ENCODE peak calls at places on chromosomes 7 and 10, in ten cellular contexts. B is SK-N-SH treated with all-trans-retinoic acid at 6 μM for 48 hours; J is central memory CD8-positive, alpha-beta T cell; D is A549; T is Right ventricle myocardium inferior; M is right cardiac atrium; E is CD4-positive, CD25-positive, alpha-beta regulatory T cell; F is HepG2; V is activated CD8-positive, alpha-beta T cell treated with anti-CD3 and anti-CD28 coated beads for 36 hours; P is upper lobe of right lung. W is an unnamed sample.
A peak's percentile ranks its signal among the peaks of the same experiment; 100 is the strongest.

GRCh38 chr10:86253171-86254072 is 113.2 kb downstream of the GRID1 start:
- ATAC-seq in B (peak; percentile 61), V (no peak), M (peak; percentile 45), P (no peak), D (peak; percentile 42), E (no peak), T (no peak), F (no peak), J (no peak), W (no peak)

GRCh38 chr10:97904026-97904410 is 54.4 kb downstream of the GOLGA7B start:
- ATAC-seq in F (no peak), D (no peak), E (no peak), V (no peak), T (peak; percentile 43), M (peak; percentile 28), B (no peak), J (no peak), P (peak; percentile 32), W (no peak)

GRCh38 chr10:10796061-10796773 is 221.5 kb upstream of the CELF2 start:
- ATAC-seq in P (peak; percentile 33), B (no peak), D (no peak), F (no peak), E (no peak), T (peak; percentile 45), V (no peak), J (no peak), M (peak; percentile 73), W (no peak)

GRCh38 chr7:150399421-150399820 is 20.3 kb downstream of the ZNF775 start:
- ATAC-seq in V (no peak), D (peak; percentile 9), F (no peak), P (no peak), J (no peak), T (no peak), E (no peak), M (no peak), B (no peak), W (no peak)

GRCh38 chr7:76008156-76008687 is 13.8 kb upstream of the TMEM120A start:
- ATAC-seq in P (no peak), F (no peak), E (peak; percentile 13), T (no peak), M (no peak), B (no peak), V (peak; percentile 74), D (no peak), J (peak; percentile 55), W (peak; percentile 67)

GRCh38 chr7:129144834-129145668 is 544 bp downstream of the TSPAN33 start:
- ATAC-seq in M (no peak), B (peak; percentile 5), J (peak; percentile 24), D (peak; percentile 10), P (no peak), F (no peak), E (peak; percentile 26), T (no peak), V (peak; percentile 62), W (no peak)

GRCh38 chr10:58846856-58847255 is 329.6 kb upstream of the PHYHIPL start:
- ATAC-seq in E (no peak), V (no peak), M (no peak), B (no peak), D (no peak), P (no peak), J (no peak), F (no peak), T (no peak), W (no peak)

GRCh38 chr7:159020987-159021386 is 123.7 kb downstream of the VIPR2 start:
- ATAC-seq in P (no peak), B (no peak), M (no peak), V (no peak), J (no peak), F (peak; percentile 94), T (peak; percentile 70), E (no peak), D (peak; percentile 94), W (no peak)

GRCh38 chr10:10605551-10606081 is 412.1 kb upstream of the CELF2 start:
- ATAC-seq in D (no peak), T (peak; percentile 93), B (no peak), F (no peak), M (peak; percentile 92), P (no peak), E (no peak), J (no peak), V (no peak), W (no peak)

GRCh38 chr10:24900888-24901685 is 51.3 kb downstream of the PRTFDC1 start:
- ATAC-seq in T (peak; percentile 47), M (no peak), P (peak; percentile 72), J (peak; percentile 36), D (peak; percentile 45), V (peak; percentile 56), B (peak; percentile 53), E (no peak), F (no peak), W (peak; percentile 86)

GRCh38 chr7:98944386-98944785 is 66.1 kb downstream of the TRRAP start:
- ATAC-seq in F (no peak), J (no peak), D (no peak), B (no peak), T (no peak), E (no peak), V (no peak), P (no peak), M (no peak), W (no peak)

W was measured in activated T-helper 17 cell treated with anti-CD3 and anti-CD28 coated beads, Interleukin-2, amount 50 U/mL, for 72 hours.